ENCODE peak calls at places on chromosome 14, in four cellular contexts. W is H9, E is nephron progenitor cell, Q is activated B cell treated with CpG ODN at 0.5 μM for 24 hours. L is an unnamed sample.

GRCh38 chr14:33271216-33271615 is 332.5 kb downstream of the NPAS3 start:
- DNase-seq in E (no peak), W (no peak), Q (no peak), L (no peak)

GRCh38 chr14:74720526-74720925 is 7.6 kb downstream of the FCF1 start:
- DNase-seq in E (no peak), W (no peak), Q (no peak), L (no peak)

GRCh38 chr14:82411373-82411772 is 877.7 kb upstream of the SEL1L start:
- DNase-seq in Q (no peak), W (no peak), E (no peak), L (no peak)

GRCh38 chr14:47539065-47539464 is 136.3 kb downstream of the MDGA2 start:
- DNase-seq in W (peak), E (no peak), Q (no peak), L (no peak)

GRCh38 chr14:31380106-31380505 is 40.2 kb downstream of the HEATR5A start:
- DNase-seq in W (no peak), Q (no peak), E (no peak), L (no peak)

GRCh38 chr14:89792489-89793366 is 161.8 kb downstream of the EFCAB11 start:
- DNase-seq in W (no peak), E (no peak), Q (no peak), L (no peak)

GRCh38 chr14:22386924-22387775 is 201.9 kb downstream of the DAD1 start:
- DNase-seq in E (peak), W (peak), Q (peak), L (no peak)

GRCh38 chr14:104333903-104334811 is 195.8 kb downstream of the KIF26A start:
- DNase-seq in E (no peak), W (no peak), Q (no peak), L (no peak)

GRCh38 chr14:35867280-35867629 is 41.1 kb downstream of the BRMS1L start:
- DNase-seq in W (no peak), Q (no peak), E (no peak), L (no peak)

GRCh38 chr14:68807987-68808386 is 15.1 kb upstream of the ZFP36L1 start:
- DNase-seq in E (no peak), W (no peak), Q (no peak), L (no peak)

GRCh38 chr14:97916100-97916499 is 1118.9 kb downstream of the VRK1 start:
- DNase-seq in W (no peak), E (no peak), Q (no peak), L (no peak)

GRCh38 chr14:103209054-103209453 is 85.8 kb downstream of the TNFAIP2 start:
- DNase-seq in Q (no peak), E (no peak), W (no peak), L (no peak)
- TF ChIP-seq CTCF in Q (no peak), E (no peak), W (peak), L (peak)

GRCh38 chr14:49617846-49618519 is 2.4 kb downstream of the RPL36AL start:
- DNase-seq in Q (no peak), W (no peak), E (no peak), L (no peak)

GRCh38 chr14:49619730-49620129 is 696 bp downstream of the RPL36AL start:
- DNase-seq in W (no peak), Q (no peak), E (no peak), L (no peak)

GRCh38 chr14:49621114-49621881 is 699 bp downstream of the MGAT2 start:
- DNase-seq in E (peak), Q (peak), W (peak), L (no peak)

GRCh38 chr14:49622022-49622607 is 1.5 kb downstream of the MGAT2 start:
- DNase-seq in W (no peak), E (no peak), Q (no peak), L (no peak)

DNA sequence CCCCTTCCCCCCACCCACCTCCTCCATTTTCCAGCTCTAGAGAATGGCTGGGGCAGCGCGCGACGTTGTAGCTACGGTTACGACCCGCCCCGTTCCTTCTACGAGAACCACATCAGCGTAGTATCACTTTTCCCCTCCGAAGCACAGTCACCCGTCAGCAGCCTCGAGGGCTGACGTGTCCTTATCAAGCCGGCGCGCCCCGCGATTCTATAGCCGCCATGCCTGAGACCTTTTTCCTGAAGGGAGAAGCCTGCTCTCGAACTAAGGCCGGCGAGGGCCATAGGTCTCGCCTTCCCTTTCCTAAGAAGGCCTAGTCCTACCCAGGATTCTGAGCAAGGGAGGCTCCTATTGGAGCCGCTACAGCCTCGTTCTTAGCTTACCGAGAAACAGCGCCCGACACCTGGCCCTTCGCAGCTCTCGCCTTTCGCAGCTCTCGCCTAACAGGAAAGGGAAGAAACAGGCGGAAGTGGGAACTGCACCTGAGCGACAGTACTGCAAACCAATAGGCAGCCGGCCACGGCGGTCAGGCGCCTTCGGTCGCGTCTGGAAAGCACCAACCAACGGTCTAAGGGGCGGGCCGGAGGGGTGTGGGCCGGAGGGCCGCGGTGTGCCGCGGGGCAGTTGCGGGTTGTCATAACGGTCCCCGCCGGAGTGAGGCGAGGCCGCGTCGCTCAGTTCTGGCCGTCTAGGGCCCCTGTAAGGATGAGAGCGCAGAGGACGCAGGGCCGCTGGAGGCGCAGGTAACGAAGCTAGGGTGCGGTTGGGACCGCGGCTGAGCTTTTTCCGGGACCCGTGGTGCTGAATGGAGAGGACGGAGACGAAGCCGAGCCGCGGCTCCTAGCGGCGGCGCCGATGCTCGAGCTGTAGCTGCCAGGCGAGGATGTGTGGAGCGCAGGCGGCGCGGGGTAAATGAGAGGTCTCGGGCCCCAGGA is at the start of the genes MGAT2 and RPL36AL:
- DNase-seq in Q (peak), W (peak), E (peak), L (peak)
- TF ChIP-seq CTCF in Q (no peak), W (peak), E (no peak), L (peak)

GRCh38 chr14:101843665-101844064 is 82.2 kb downstream of the PPP2R5C start:
- DNase-seq in Q (peak), E (no peak), W (no peak), L (no peak)
- TF ChIP-seq CTCF in Q (peak), E (no peak), W (peak), L (peak)

DNA sequence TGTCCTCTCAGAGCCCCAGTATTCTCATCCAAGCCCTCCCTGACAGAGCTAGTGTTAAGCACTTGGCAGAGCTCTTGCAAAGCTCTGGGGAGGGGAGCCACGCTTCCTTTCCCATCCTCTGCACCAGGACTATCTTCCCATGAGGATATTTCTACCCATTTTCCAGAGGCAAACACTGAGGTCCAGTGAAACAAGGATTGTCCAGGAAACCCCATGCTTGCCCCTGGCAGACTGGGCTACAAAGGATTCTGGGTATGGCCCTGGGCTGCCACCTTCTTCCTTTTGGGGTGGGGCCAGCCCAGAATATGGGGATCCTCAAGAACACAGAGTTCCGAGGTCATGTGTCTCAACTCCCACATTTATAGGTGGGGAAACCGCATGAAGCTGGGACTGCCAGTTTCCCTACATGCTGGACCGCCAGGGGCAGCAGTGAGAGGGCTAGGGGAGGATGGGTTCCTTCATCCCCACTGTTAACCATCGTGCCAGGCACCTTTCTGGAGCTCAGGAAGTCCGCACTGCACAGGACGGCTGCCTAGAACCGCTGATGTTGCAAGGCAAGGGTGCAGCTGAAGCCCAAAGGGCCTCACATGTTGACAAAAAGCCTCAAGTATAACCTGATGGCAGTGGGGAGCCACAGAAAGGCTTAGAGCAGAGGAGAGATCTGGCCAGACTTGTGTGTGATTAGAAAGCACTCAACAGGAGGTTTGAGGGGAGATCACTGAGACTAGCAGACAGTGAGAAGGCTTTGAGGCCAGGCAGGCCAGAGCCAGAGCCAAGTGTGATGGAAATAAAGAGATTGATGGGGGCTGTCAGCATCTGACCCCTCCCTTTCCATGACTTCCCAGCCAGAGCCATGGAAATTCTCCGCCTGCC is 5.5 kb upstream of the CCDC85C start:
- DNase-seq in W (no peak), E (no peak), Q (no peak), L (no peak)
- TF ChIP-seq CTCF in W (no peak), E (no peak), Q (no peak), L (peak)

GRCh38 chr14:100027771-100028490 is 37.3 kb upstream of the EVL start:
- DNase-seq in E (no peak), Q (no peak), W (no peak), L (no peak)

GRCh38 chr14:100020623-100021022 is 44.6 kb upstream of the EVL start:
- DNase-seq in Q (no peak), W (no peak), E (no peak), L (no peak)

GRCh38 chr14:100022772-100023451 is 42.3 kb upstream of the EVL start:
- DNase-seq in Q (no peak), W (no peak), E (peak), L (no peak)

GRCh38 chr14:100028990-100029677 is 36.1 kb upstream of the EVL start:
- DNase-seq in E (no peak), W (no peak), Q (no peak), L (no peak)

DNA sequence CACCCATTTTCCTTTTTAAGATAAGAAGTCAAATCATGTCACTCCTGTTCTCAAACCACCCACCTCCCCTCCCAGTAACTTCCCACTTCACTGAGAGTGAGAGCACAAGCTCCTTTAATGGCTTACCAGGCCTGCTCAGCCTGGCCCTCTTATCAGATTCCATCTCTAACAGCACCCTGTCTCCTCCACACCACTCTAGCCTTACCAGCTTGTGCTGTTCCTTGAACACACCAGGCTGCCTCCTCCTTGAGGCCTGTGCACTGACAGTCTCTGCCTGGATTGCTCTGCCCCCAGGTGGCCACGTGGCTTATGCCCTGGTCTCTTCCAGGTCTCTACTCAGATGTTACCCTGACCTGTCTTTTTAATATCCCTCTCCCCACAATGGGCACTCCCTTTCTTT is 40.1 kb upstream of the EVL start:
- DNase-seq in Q (no peak), E (no peak), W (peak), L (no peak)
- TF ChIP-seq CTCF in Q (no peak), E (peak), W (peak), L (peak)

GRCh38 chr14:106875503-106875902 is 1349.1 kb downstream of the TMEM121 start:
- DNase-seq in Q (peak), E (no peak), W (no peak), L (no peak)

GRCh38 chr14:106877527-106877926 is 1351.1 kb downstream of the TMEM121 start:
- DNase-seq in W (no peak), Q (no peak), E (no peak), L (no peak)

GRCh38 chr14:106876711-106877110 is 1350.3 kb downstream of the TMEM121 start:
- DNase-seq in Q (no peak), W (no peak), E (no peak), L (no peak)

GRCh38 chr14:106874365-106874764 is 1348.0 kb downstream of the TMEM121 start:
- DNase-seq in W (no peak), Q (no peak), E (no peak), L (no peak)

GRCh38 chr14:106872619-106873446 is 1346.5 kb downstream of the TMEM121 start:
- DNase-seq in W (no peak), E (no peak), Q (peak), L (no peak)
- TF ChIP-seq CTCF in W (peak), E (no peak), Q (peak), L (no peak)

GRCh38 chr14:70192915-70193314 is 4.2 kb upstream of the SLC8A3 start:
- DNase-seq in W (peak), E (peak), Q (no peak), L (no peak)
- TF ChIP-seq CTCF in W (peak), E (no peak), Q (no peak), L (no peak)

GRCh38 chr14:56715938-56716337 is 94.3 kb downstream of the OTX2 start:
- DNase-seq in Q (no peak), W (no peak), E (no peak), L (no peak)
- TF ChIP-seq CTCF in Q (no peak), W (peak), E (no peak), L (no peak)

DNA sequence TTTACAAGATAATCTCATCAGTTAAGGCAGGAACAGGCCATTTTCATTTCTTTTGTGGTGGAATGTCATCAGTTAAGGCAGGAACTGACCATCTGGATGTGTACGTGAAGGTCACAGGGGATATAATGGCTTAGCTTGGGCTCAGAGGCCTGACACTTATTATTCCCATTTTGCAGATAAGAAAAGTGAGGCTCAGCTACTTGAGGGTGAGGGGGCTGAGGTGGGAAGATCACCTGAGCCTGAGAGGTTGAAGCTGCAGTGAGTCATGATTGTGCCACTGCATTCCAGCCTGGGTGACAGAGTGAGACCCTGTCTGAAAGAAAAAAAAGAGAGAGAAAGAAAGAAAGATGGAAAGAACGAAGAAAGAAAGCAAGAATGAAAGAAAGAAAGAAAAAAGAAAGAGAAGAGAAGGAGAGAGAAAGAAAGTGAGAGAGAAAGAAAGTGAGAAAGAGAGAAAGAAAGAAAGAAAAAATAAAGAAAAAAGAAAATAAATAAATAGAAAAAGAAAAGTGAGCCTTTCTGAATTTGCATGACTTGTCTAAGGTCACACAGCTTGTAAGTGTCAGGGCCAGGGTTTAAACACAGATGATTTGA is 142.0 kb downstream of the TMEM30B start:
- DNase-seq in Q (no peak), E (no peak), W (no peak), L (no peak)
- TF ChIP-seq CTCF in Q (no peak), E (no peak), W (no peak), L (no peak)

L was measured in BJ.